ENCODE peak calls at places on chromosomes 3 and 15, in five cellular contexts. One of them, this sample, is unnamed.

GRCh38 chr3:23198801-23199200 is 4.3 kb upstream of the UBE2E2 start:
- DNase-seq in endothelial cell: no peak
- DNase-seq in GM10248: no peak
- DNase-seq in hypothalamus: no peak
- DNase-seq in psoas muscle: no peak
- DNase-seq in this sample: no peak

GRCh38 chr15:72338617-72339321 is 18.8 kb upstream of the CELF6 start:
- DNase-seq in hypothalamus: no peak
- DNase-seq in GM10248: no peak
- DNase-seq in endothelial cell: no peak
- DNase-seq in psoas muscle: no peak
- DNase-seq in this sample: no peak

GRCh38 chr3:39398700-39399099 is 7.8 kb upstream of the RPSA start:
- DNase-seq in GM10248: no peak
- DNase-seq in psoas muscle: no peak
- DNase-seq in endothelial cell: no peak
- DNase-seq in hypothalamus: no peak
- DNase-seq in this sample: no peak

GRCh38 chr15:55739641-55740040 is 3.3 kb downstream of the PRTG start:
- DNase-seq in hypothalamus: no peak
- DNase-seq in GM10248: no peak
- DNase-seq in psoas muscle: no peak
- DNase-seq in endothelial cell: no peak
- DNase-seq in this sample: no peak

GRCh38 chr3:148136816-148137215 is 560.9 kb upstream of the AGTR1 start:
- DNase-seq in endothelial cell: no peak
- DNase-seq in hypothalamus: no peak
- DNase-seq in psoas muscle: no peak
- DNase-seq in GM10248: no peak
- DNase-seq in this sample: no peak

GRCh38 chr15:89112341-89112971 is 24.2 kb downstream of the ABHD2 start:
- DNase-seq in psoas muscle: peak
- DNase-seq in endothelial cell: no peak
- DNase-seq in GM10248: peak
- DNase-seq in hypothalamus: no peak
- DNase-seq in this sample: no peak

GRCh38 chr3:61682671-61683408 is 121.5 kb downstream of the PTPRG start:
- DNase-seq in endothelial cell: no peak
- DNase-seq in psoas muscle: no peak
- DNase-seq in hypothalamus: no peak
- DNase-seq in GM10248: no peak
- DNase-seq in this sample: no peak

GRCh38 chr3:58392191-58392590 is 41.4 kb downstream of the PDHB start:
- DNase-seq in GM10248: no peak
- DNase-seq in endothelial cell: no peak
- DNase-seq in psoas muscle: no peak
- DNase-seq in hypothalamus: no peak
- DNase-seq in this sample: no peak

GRCh38 chr15:39579487-39580116 is 1.3 kb upstream of the THBS1 start:
- DNase-seq in hypothalamus: no peak
- DNase-seq in GM10248: no peak
- DNase-seq in endothelial cell: peak
- DNase-seq in psoas muscle: peak
- DNase-seq in this sample: peak

GRCh38 chr3:42092006-42092405 is 849 bp downstream of the TRAK1 start:
- DNase-seq in hypothalamus: no peak
- DNase-seq in endothelial cell: no peak
- DNase-seq in psoas muscle: no peak
- DNase-seq in GM10248: peak
- DNase-seq in this sample: no peak

GRCh38 chr3:40309925-40310635 is 573 bp downstream of the EIF1B start:
- DNase-seq in endothelial cell: peak
- DNase-seq in GM10248: peak
- DNase-seq in psoas muscle: peak
- DNase-seq in hypothalamus: no peak
- DNase-seq in this sample: peak